ENCODE peak calls at places on chromosomes 13 and 19, in five cellular contexts. One of them, this sample, is unnamed.

GRCh38 chr19:43784981-43785808 is 4.4 kb upstream of the KCNN4 start:
- DNase-seq in NCI-H82: peak
- DNase-seq in putamen: peak
- DNase-seq in GM18507: no peak
- DNase-seq in endodermal cell: peak
- DNase-seq in this sample: peak

GRCh38 chr19:8487137-8487851 is 15.1 kb downstream of the PRAM1 start:
- DNase-seq in NCI-H82: no peak
- DNase-seq in putamen: no peak
- DNase-seq in GM18507: no peak
- DNase-seq in endodermal cell: no peak
- DNase-seq in this sample: peak

GRCh38 chr13:104773775-104774174 is 1707.6 kb upstream of the SLC10A2 start:
- DNase-seq in NCI-H82: peak
- DNase-seq in putamen: no peak
- DNase-seq in GM18507: no peak
- DNase-seq in endodermal cell: no peak
- DNase-seq in this sample: peak

GRCh38 chr13:21359855-21360254 is 99.2 kb downstream of the ZDHHC20 start:
- DNase-seq in NCI-H82: no peak
- DNase-seq in putamen: no peak
- DNase-seq in GM18507: no peak
- DNase-seq in endodermal cell: no peak
- DNase-seq in this sample: no peak

GRCh38 chr19:41426952-41427646 is at the start of gene B3GNT8:
- DNase-seq in NCI-H82: peak
- DNase-seq in putamen: no peak
- DNase-seq in GM18507: no peak
- DNase-seq in endodermal cell: peak
- DNase-seq in this sample: no peak

GRCh38 chr19:55257461-55258411 is 1.1 kb downstream of the PPP6R1 start:
- DNase-seq in NCI-H82: peak
- DNase-seq in putamen: no peak
- DNase-seq in GM18507: no peak
- DNase-seq in endodermal cell: peak
- DNase-seq in this sample: no peak

GRCh38 chr19:45059258-45059965 is 16.9 kb downstream of the ZNF296 start:
- DNase-seq in NCI-H82: peak
- DNase-seq in putamen: peak
- DNase-seq in GM18507: peak
- DNase-seq in endodermal cell: peak
- DNase-seq in this sample: peak

GRCh38 chr13:44474122-44474910 is 100.7 kb downstream of the SERP2 start:
- DNase-seq in NCI-H82: peak
- DNase-seq in putamen: no peak
- DNase-seq in GM18507: no peak
- DNase-seq in endodermal cell: no peak
- DNase-seq in this sample: no peak

GRCh38 chr19:11378319-11379189 is 4.1 kb downstream of the SWSAP1 start:
- DNase-seq in NCI-H82: peak
- DNase-seq in putamen: no peak
- DNase-seq in GM18507: no peak
- DNase-seq in endodermal cell: peak
- DNase-seq in this sample: no peak

GRCh38 chr19:44598880-44599279 is 14.5 kb upstream of the IGSF23 start:
- DNase-seq in NCI-H82: peak
- DNase-seq in putamen: no peak
- DNase-seq in GM18507: no peak
- DNase-seq in endodermal cell: no peak
- DNase-seq in this sample: no peak

GRCh38 chr19:47573076-47574026 is at the start of gene ZNF541:
- DNase-seq in NCI-H82: peak
- DNase-seq in putamen: peak
- DNase-seq in GM18507: no peak
- DNase-seq in endodermal cell: no peak
- DNase-seq in this sample: peak

GRCh38 chr19:33693678-33694077 is 71.9 kb downstream of the CHST8 start:
- DNase-seq in NCI-H82: no peak
- DNase-seq in putamen: no peak
- DNase-seq in GM18507: no peak
- DNase-seq in endodermal cell: no peak
- DNase-seq in this sample: no peak

GRCh38 chr19:13459351-13459750 is 46.9 kb downstream of the CACNA1A start:
- DNase-seq in NCI-H82: no peak
- DNase-seq in putamen: peak
- DNase-seq in GM18507: no peak
- DNase-seq in endodermal cell: peak
- DNase-seq in this sample: peak

GRCh38 chr13:51923983-51924539 is 62.3 kb downstream of the CCDC70 start:
- DNase-seq in NCI-H82: peak
- DNase-seq in putamen: no peak
- DNase-seq in GM18507: no peak
- DNase-seq in endodermal cell: peak
- DNase-seq in this sample: no peak

GRCh38 chr13:100977841-100978240 is 303.2 kb upstream of the TMTC4 start:
- DNase-seq in NCI-H82: no peak
- DNase-seq in putamen: peak
- DNase-seq in GM18507: no peak
- DNase-seq in endodermal cell: no peak
- DNase-seq in this sample: no peak

GRCh38 chr19:8302734-8303133 is 5.4 kb downstream of the CD320 start:
- DNase-seq in NCI-H82: no peak
- DNase-seq in putamen: no peak
- DNase-seq in GM18507: no peak
- DNase-seq in endodermal cell: no peak
- DNase-seq in this sample: no peak

GRCh38 chr19:7505682-7506384 is 10.1 kb upstream of the ZNF358 start:
- DNase-seq in NCI-H82: peak
- DNase-seq in putamen: no peak
- DNase-seq in GM18507: no peak
- DNase-seq in endodermal cell: peak
- DNase-seq in this sample: no peak

GRCh38 chr13:44191504-44192171 is 182.0 kb upstream of the SERP2 start:
- DNase-seq in NCI-H82: peak
- DNase-seq in putamen: peak
- DNase-seq in GM18507: no peak
- DNase-seq in endodermal cell: peak
- DNase-seq in this sample: peak

GRCh38 chr13:42539670-42540069 is 34.3 kb upstream of the TNFSF11 start:
- DNase-seq in NCI-H82: no peak
- DNase-seq in putamen: no peak
- DNase-seq in GM18507: no peak
- DNase-seq in endodermal cell: no peak
- DNase-seq in this sample: no peak

GRCh38 chr19:35313614-35314013 is 15.4 kb upstream of the CD22 start:
- DNase-seq in NCI-H82: no peak
- DNase-seq in putamen: no peak
- DNase-seq in GM18507: no peak
- DNase-seq in endodermal cell: peak
- DNase-seq in this sample: no peak

GRCh38 chr19:18515959-18516358 is 5.9 kb downstream of the ELL start:
- DNase-seq in NCI-H82: no peak
- DNase-seq in putamen: no peak
- DNase-seq in GM18507: no peak
- DNase-seq in endodermal cell: no peak
- DNase-seq in this sample: no peak

GRCh38 chr13:39773833-39774232 is 118.4 kb downstream of the COG6 start:
- DNase-seq in NCI-H82: no peak
- DNase-seq in putamen: no peak
- DNase-seq in GM18507: no peak
- DNase-seq in endodermal cell: no peak
- DNase-seq in this sample: no peak